ENCODE peak calls at places on chromosomes 12 and 14, in seven cellular contexts. P is NCI-H1092 treated with DMSO at 0.1 percent for 48 hours, G is astrocyte of the spinal cord, L is LoVo, Q is myocyte, E is NCI-H1436, C is C1 segment of cervical spinal cord. K is an unnamed sample.

GRCh38 chr12:31245822-31246469 is 80.0 kb downstream of the SINHCAF start:
- DNase-seq in Q (peak; percentile 25), G (no peak), P (no peak), L (no peak), E (no peak), C (no peak), K (no peak)

GRCh38 chr14:90624732-90625444 is 191.3 kb downstream of the TTC7B start:
- DNase-seq in P (no peak), E (no peak), C (no peak), Q (peak; percentile 69), G (no peak), L (no peak), K (no peak)

GRCh38 chr14:31717294-31718085 is 156.3 kb downstream of the NUBPL start:
- DNase-seq in G (no peak), Q (no peak), P (no peak), L (no peak), C (no peak), E (no peak), K (no peak)

GRCh38 chr12:34387711-34388635 is 365.7 kb downstream of the ALG10 start:
- DNase-seq in L (no peak), G (no peak), Q (no peak), C (no peak), P (no peak), E (no peak), K (no peak)

GRCh38 chr14:68885226-68886108 is 92.6 kb upstream of the ZFP36L1 start:
- DNase-seq in C (no peak), L (no peak), Q (no peak), G (no peak), P (no peak), E (no peak), K (peak; percentile 72)

GRCh38 chr12:114291389-114292075 is 114.4 kb downstream of the TBX5 start:
- DNase-seq in E (no peak), P (no peak), G (no peak), L (no peak), Q (no peak), C (no peak), K (no peak)

GRCh38 chr12:80086025-80086424 is 13.3 kb upstream of the OTOGL start:
- DNase-seq in Q (no peak), C (no peak), G (no peak), P (no peak), L (no peak), E (no peak), K (no peak)

GRCh38 chr14:65495196-65495595 is 82.7 kb downstream of the FUT8 start:
- DNase-seq in Q (no peak), P (no peak), E (no peak), G (peak; percentile 54), C (no peak), L (no peak), K (no peak)

GRCh38 chr14:61025239-61026223 is 44.5 kb downstream of the SLC38A6 start:
- DNase-seq in P (peak; percentile 83), Q (peak; percentile 85), C (no peak), L (peak; percentile 73), E (peak; percentile 73), G (peak; percentile 82), K (no peak)